ENCODE peak calls at places on chromosomes 1 and 21, in nine cellular contexts. N is SJSA1; J is EL; U is NCI-H2081 treated with DMSO at 0.1 percent for 48 hours; A is CD8-positive, alpha-beta T cell; G is activated CD4-positive, CD25-positive, alpha-beta regulatory T cell treated with anti-CD3 and anti-CD28 coated beads, Interleukin-2, amount 50 U/mL, for 16 hours; P is dorsolateral prefrontal cortex; W is stimulated activated CD4-positive, alpha-beta T cell treated with anti-CD3 and anti-CD28 coated beads, Interleukin-15, amount 100 ng/mL, for 1 hour; B is RWPE1. V is an unnamed sample.

GRCh38 chr1:84174051-84174556 is 30.0 kb downstream of the PRKACB start:
- DNase-seq in N (peak; percentile 90), B (peak; percentile 46), G (no peak), P (no peak), U (no peak), W (no peak), A (no peak), J (peak; percentile 80), V (no peak)

GRCh38 chr1:214912127-214912526 is 170.4 kb upstream of the KCNK2 start:
- DNase-seq in U (no peak), B (no peak), W (no peak), G (no peak), J (no peak), N (no peak), P (no peak), A (no peak), V (no peak)

GRCh38 chr1:6489799-6490180 is 1.7 kb downstream of the PLEKHG5 start:
- DNase-seq in A (peak; percentile 72), B (peak; percentile 81), G (peak; percentile 56), P (no peak), N (peak; percentile 50), J (peak; percentile 72), U (peak; percentile 10), W (peak; percentile 70), V (peak; percentile 70)

GRCh38 chr1:97567000-97567749 is 353.7 kb downstream of the DPYD start:
- DNase-seq in W (no peak), N (no peak), A (no peak), B (no peak), G (no peak), P (no peak), J (no peak), U (no peak), V (no peak)

GRCh38 chr1:196425513-196425912 is 182.7 kb downstream of the KCNT2 start:
- DNase-seq in W (no peak), U (no peak), N (no peak), B (no peak), A (no peak), G (no peak), J (no peak), P (no peak), V (no peak)

GRCh38 chr1:55138740-55139283 is 76.4 kb downstream of the USP24 start:
- DNase-seq in U (no peak), B (no peak), W (no peak), J (no peak), A (no peak), P (no peak), N (no peak), G (no peak), V (no peak)

GRCh38 chr21:43733529-43734071 is 14.7 kb downstream of the PDXK start:
- DNase-seq in N (no peak), G (no peak), B (peak; percentile 38), A (no peak), U (no peak), W (no peak), P (peak; percentile 66), J (peak; percentile 31), V (no peak)

GRCh38 chr1:227934476-227935313 is 13.0 kb downstream of the WNT9A start:
- DNase-seq in B (peak; percentile 86), P (no peak), G (no peak), W (no peak), N (peak; percentile 27), U (no peak), A (no peak), J (peak; percentile 57), V (no peak)

GRCh38 chr1:56527548-56528302 is 51.6 kb downstream of the PLPP3 start:
- DNase-seq in B (no peak), U (peak; percentile 20), A (no peak), J (no peak), W (no peak), G (no peak), N (no peak), P (no peak), V (no peak)

GRCh38 chr21:44425307-44425894 is 29.9 kb upstream of the LRRC3 start:
- DNase-seq in W (no peak), P (peak; percentile 2), J (no peak), N (no peak), U (no peak), A (no peak), G (no peak), B (no peak), V (no peak)

GRCh38 chr1:247360991-247361721 is 29.5 kb upstream of the ZNF496 start:
- DNase-seq in N (no peak), J (no peak), A (no peak), U (no peak), G (no peak), P (peak; percentile 36), B (no peak), W (no peak), V (no peak)

GRCh38 chr1:71502026-71502425 is 421.2 kb upstream of the ZRANB2 start:
- DNase-seq in N (no peak), U (no peak), P (no peak), J (no peak), B (no peak), W (no peak), G (no peak), A (no peak), V (no peak)

GRCh38 chr1:94522304-94522703 is 19.3 kb downstream of the F3 start:
- DNase-seq in W (no peak), N (peak; percentile 64), G (no peak), J (peak; percentile 66), B (no peak), U (no peak), P (no peak), A (no peak), V (no peak)

GRCh38 chr1:63322248-63322943 is at the start of gene FOXD3:
- DNase-seq in P (no peak), U (no peak), J (peak; percentile 56), B (peak; percentile 41), G (no peak), N (peak; percentile 22), A (no peak), W (no peak), V (no peak)

GRCh38 chr1:63189677-63190076 is 132.7 kb upstream of the FOXD3 start:
- DNase-seq in U (peak; percentile 38), G (no peak), A (no peak), B (no peak), W (no peak), P (no peak), N (no peak), J (peak; percentile 2), V (no peak)

GRCh38 chr1:89271616-89272015 is 1.0 kb downstream of the GBP5 start:
- DNase-seq in P (no peak), B (peak; percentile 55), W (no peak), G (no peak), A (no peak), N (peak; percentile 59), J (peak; percentile 28), U (no peak), V (no peak)

GRCh38 chr1:40625076-40625475 is 40.4 kb downstream of the RIMS3 start:
- DNase-seq in G (no peak), P (no peak), U (peak; percentile 27), W (no peak), A (no peak), N (no peak), J (peak; percentile 19), B (no peak), V (peak; percentile 26)

GRCh38 chr1:36217667-36218066 is 6.6 kb upstream of the THRAP3 start:
- DNase-seq in W (no peak), J (peak; percentile 25), P (no peak), B (no peak), N (no peak), U (no peak), G (no peak), A (no peak), V (no peak)

GRCh38 chr21:46120301-46121285 is 22.7 kb downstream of the COL6A2 start:
- DNase-seq in G (no peak), P (peak; percentile 2), W (no peak), A (no peak), J (no peak), B (no peak), N (no peak), U (no peak), V (no peak)

GRCh38 chr1:173341307-173341706 is 134.2 kb upstream of the TNFSF4 start:
- DNase-seq in W (no peak), A (no peak), J (peak; percentile 79), G (no peak), P (no peak), U (no peak), N (no peak), B (no peak), V (no peak)

GRCh38 chr1:218752126-218752525 is 407.0 kb downstream of the TGFB2 start:
- DNase-seq in J (no peak), W (no peak), G (no peak), N (no peak), B (no peak), A (no peak), U (no peak), P (no peak), V (no peak)

GRCh38 chr1:171389176-171389575 is 75.2 kb downstream of the FMO4 start:
- DNase-seq in A (no peak), P (no peak), J (peak; percentile 79), W (no peak), U (no peak), B (no peak), G (no peak), N (no peak), V (no peak)

GRCh38 chr1:77627965-77628570 is 54.4 kb downstream of the ZZZ3 start:
- DNase-seq in G (no peak), P (no peak), U (no peak), N (no peak), W (no peak), B (no peak), J (no peak), A (no peak), V (no peak)

GRCh38 chr21:45972716-45973474 is 8.7 kb upstream of the COL6A1 start:
- DNase-seq in A (no peak), W (no peak), B (no peak), P (no peak), G (no peak), N (peak; percentile 80), U (no peak), J (peak; percentile 78), V (no peak)

GRCh38 chr1:183030053-183030452 is 6.8 kb downstream of the LAMC1 start:
- DNase-seq in W (no peak), U (no peak), J (peak; percentile 69), G (no peak), P (no peak), B (no peak), A (no peak), N (no peak), V (no peak)

GRCh38 chr1:85201340-85202091 is 700 bp upstream of the SYDE2 start:
- DNase-seq in U (no peak), J (peak; percentile 82), N (peak; percentile 85), A (peak; percentile 59), W (peak; percentile 54), P (peak; percentile 51), G (peak; percentile 12), B (peak; percentile 68), V (peak; percentile 72)

GRCh38 chr1:236289492-236290131 is 7.9 kb upstream of the ERO1B start:
- DNase-seq in N (no peak), J (no peak), W (no peak), P (no peak), U (peak; percentile 98), A (no peak), B (no peak), G (no peak), V (no peak)

GRCh38 chr21:42532466-42533181 is 19.0 kb downstream of the SLC37A1 start:
- DNase-seq in W (no peak), U (no peak), G (no peak), B (no peak), P (peak; percentile 79), J (peak; percentile 22), N (no peak), A (no peak), V (peak; percentile 73)

GRCh38 chr1:226309398-226310122 is 596 bp upstream of the LIN9 start:
- DNase-seq in P (peak; percentile 10), A (no peak), G (no peak), W (no peak), J (peak; percentile 51), U (no peak), N (no peak), B (peak; percentile 35), V (no peak)

GRCh38 chr1:219041819-219042218 is 131.9 kb upstream of the LYPLAL1 start:
- DNase-seq in G (no peak), P (no peak), W (no peak), N (peak; percentile 69), U (no peak), A (no peak), J (peak; percentile 19), B (no peak), V (no peak)

GRCh38 chr1:186175588-186175987 is 199.5 kb downstream of the TPR start:
- DNase-seq in P (no peak), B (peak; percentile 32), A (no peak), G (no peak), U (no peak), N (peak; percentile 5), J (no peak), W (no peak), V (no peak)

V was measured in naive B cell.